ENCODE peak calls at places on chromosomes 11 and 22, in eight cellular contexts. One of them, this sample, is unnamed.

GRCh38 chr11:77091146-77091940 is 11.3 kb upstream of the OMP start:
- DNase-seq in GM12878: no peak
- DNase-seq in Caco-2: peak
- DNase-seq in glutamatergic neuron: peak
- DNase-seq in MCF 10A: peak
- DNase-seq in tibial nerve: peak
- DNase-seq in fibroblast of pulmonary artery: peak
- DNase-seq in RWPE1: peak
- DNase-seq in this sample: peak

GRCh38 chr11:69642549-69642912 is 1.6 kb downstream of the CCND1 start:
- DNase-seq in GM12878: no peak
- DNase-seq in Caco-2: peak
- DNase-seq in glutamatergic neuron: no peak
- DNase-seq in MCF 10A: peak
- DNase-seq in tibial nerve: no peak
- DNase-seq in fibroblast of pulmonary artery: no peak
- DNase-seq in RWPE1: no peak
- DNase-seq in this sample: no peak

GRCh38 chr11:34266987-34267386 is 90.8 kb downstream of the ABTB2 start:
- DNase-seq in GM12878: no peak
- DNase-seq in Caco-2: no peak
- DNase-seq in glutamatergic neuron: no peak
- DNase-seq in MCF 10A: no peak
- DNase-seq in tibial nerve: no peak
- DNase-seq in fibroblast of pulmonary artery: peak
- DNase-seq in RWPE1: no peak
- DNase-seq in this sample: no peak

GRCh38 chr22:49554741-49555140 is 272.9 kb downstream of the BRD1 start:
- DNase-seq in GM12878: no peak
- DNase-seq in Caco-2: no peak
- DNase-seq in glutamatergic neuron: no peak
- DNase-seq in MCF 10A: no peak
- DNase-seq in tibial nerve: no peak
- DNase-seq in fibroblast of pulmonary artery: no peak
- DNase-seq in RWPE1: no peak
- DNase-seq in this sample: no peak

GRCh38 chr11:61711037-61711436 is 30.8 kb downstream of the DAGLA start:
- DNase-seq in GM12878: no peak
- DNase-seq in Caco-2: no peak
- DNase-seq in glutamatergic neuron: no peak
- DNase-seq in MCF 10A: no peak
- DNase-seq in tibial nerve: no peak
- DNase-seq in fibroblast of pulmonary artery: no peak
- DNase-seq in RWPE1: no peak
- DNase-seq in this sample: no peak

GRCh38 chr11:116099541-116099940 is 595.3 kb upstream of the CADM1 start:
- DNase-seq in GM12878: no peak
- DNase-seq in Caco-2: no peak
- DNase-seq in glutamatergic neuron: no peak
- DNase-seq in MCF 10A: no peak
- DNase-seq in tibial nerve: no peak
- DNase-seq in fibroblast of pulmonary artery: no peak
- DNase-seq in RWPE1: no peak
- DNase-seq in this sample: no peak

GRCh38 chr22:29710922-29711593 is 8.7 kb upstream of the CABP7 start:
- DNase-seq in GM12878: no peak
- DNase-seq in Caco-2: no peak
- DNase-seq in glutamatergic neuron: no peak
- DNase-seq in MCF 10A: peak
- DNase-seq in tibial nerve: no peak
- DNase-seq in fibroblast of pulmonary artery: no peak
- DNase-seq in RWPE1: no peak
- DNase-seq in this sample: peak

GRCh38 chr11:76588455-76589325 is 81.9 kb downstream of the LRRC32 start:
- DNase-seq in GM12878: no peak
- DNase-seq in Caco-2: no peak
- DNase-seq in glutamatergic neuron: no peak
- DNase-seq in MCF 10A: no peak
- DNase-seq in tibial nerve: peak
- DNase-seq in fibroblast of pulmonary artery: peak
- DNase-seq in RWPE1: no peak
- DNase-seq in this sample: no peak

GRCh38 chr11:2670541-2671100 is 29.2 kb downstream of the KCNQ1OT1 start:
- DNase-seq in GM12878: no peak
- DNase-seq in Caco-2: no peak
- DNase-seq in glutamatergic neuron: no peak
- DNase-seq in MCF 10A: no peak
- DNase-seq in tibial nerve: no peak
- DNase-seq in fibroblast of pulmonary artery: no peak
- DNase-seq in RWPE1: no peak
- DNase-seq in this sample: no peak
- TF ChIP-seq CTCF in GM12878: no peak
- TF ChIP-seq CTCF in Caco-2: no peak
- TF ChIP-seq CTCF in glutamatergic neuron: no peak
- TF ChIP-seq CTCF in MCF 10A: no peak
- TF ChIP-seq CTCF in tibial nerve: no peak
- TF ChIP-seq CTCF in fibroblast of pulmonary artery: no peak
- TF ChIP-seq CTCF in RWPE1: no peak
- TF ChIP-seq CTCF in this sample: no peak

DNA sequence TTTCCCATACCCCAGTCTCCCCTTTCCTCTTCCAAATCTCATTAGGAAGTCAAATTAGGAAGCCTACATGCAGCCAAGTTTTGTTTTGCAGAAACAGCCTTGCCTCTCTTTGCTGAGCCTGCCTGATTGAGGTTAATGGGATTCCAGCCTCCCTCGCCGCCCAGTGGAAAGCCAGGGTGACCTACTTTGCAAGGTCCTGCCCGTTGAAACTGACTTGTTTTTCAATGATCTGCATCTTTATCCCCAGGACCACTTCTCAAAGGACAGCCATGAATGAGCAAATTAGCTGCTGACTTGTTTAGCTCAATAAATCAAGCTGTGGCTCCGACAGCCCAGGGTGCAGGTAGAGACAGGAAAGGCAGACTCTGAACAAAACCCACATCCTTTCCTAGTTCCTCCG is 110.4 kb downstream of the RRAS2 start:
- DNase-seq in GM12878: no peak
- DNase-seq in Caco-2: no peak
- DNase-seq in glutamatergic neuron: no peak
- DNase-seq in MCF 10A: no peak
- DNase-seq in tibial nerve: peak
- DNase-seq in fibroblast of pulmonary artery: no peak
- DNase-seq in RWPE1: no peak
- DNase-seq in this sample: no peak
- TF ChIP-seq CTCF in GM12878: no peak
- TF ChIP-seq CTCF in Caco-2: no peak
- TF ChIP-seq CTCF in glutamatergic neuron: no peak
- TF ChIP-seq CTCF in MCF 10A: no peak
- TF ChIP-seq CTCF in tibial nerve: peak
- TF ChIP-seq CTCF in fibroblast of pulmonary artery: no peak
- TF ChIP-seq CTCF in RWPE1: no peak
- TF ChIP-seq CTCF in this sample: no peak

DNA sequence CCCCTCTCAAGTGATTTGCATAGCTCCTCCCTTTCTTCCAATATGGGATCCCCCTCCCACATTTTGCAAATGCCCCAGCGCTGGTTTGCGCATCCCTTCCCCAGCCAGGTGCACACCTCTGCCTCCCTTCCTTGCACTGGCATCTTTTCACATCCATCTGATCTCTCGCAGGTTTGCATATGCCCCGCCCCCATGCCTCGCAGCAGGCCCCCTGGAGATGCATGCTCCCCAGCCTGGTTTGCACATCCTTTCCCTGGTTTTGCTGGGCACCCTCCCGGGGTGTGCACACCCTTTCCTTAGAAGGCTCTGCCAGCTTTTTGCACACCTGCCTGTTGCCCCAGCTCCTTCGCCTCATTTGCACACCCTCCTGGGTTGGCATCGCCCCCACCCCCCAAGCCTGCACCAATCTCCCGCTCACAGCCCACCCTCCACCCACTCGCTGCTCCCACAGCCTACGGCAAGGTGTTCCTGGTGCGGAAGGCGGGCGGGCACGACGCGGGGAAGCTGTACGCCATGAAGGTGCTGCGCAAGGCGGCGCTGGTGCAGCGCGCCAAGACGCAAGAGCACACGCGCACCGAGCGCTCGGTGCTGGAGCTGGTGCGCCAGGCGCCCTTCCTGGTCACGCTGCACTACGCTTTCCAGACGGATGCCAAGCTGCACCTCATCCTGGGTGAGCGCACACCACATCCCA is 895 bp downstream of the RPS6KA4 start:
- DNase-seq in GM12878: no peak
- DNase-seq in Caco-2: no peak
- DNase-seq in glutamatergic neuron: no peak
- DNase-seq in MCF 10A: no peak
- DNase-seq in tibial nerve: no peak
- DNase-seq in fibroblast of pulmonary artery: no peak
- DNase-seq in RWPE1: no peak
- DNase-seq in this sample: no peak
- TF ChIP-seq CTCF in GM12878: peak
- TF ChIP-seq CTCF in Caco-2: no peak
- TF ChIP-seq CTCF in glutamatergic neuron: no peak
- TF ChIP-seq CTCF in MCF 10A: no peak
- TF ChIP-seq CTCF in tibial nerve: no peak
- TF ChIP-seq CTCF in fibroblast of pulmonary artery: no peak
- TF ChIP-seq CTCF in RWPE1: peak
- TF ChIP-seq CTCF in this sample: no peak

DNA sequence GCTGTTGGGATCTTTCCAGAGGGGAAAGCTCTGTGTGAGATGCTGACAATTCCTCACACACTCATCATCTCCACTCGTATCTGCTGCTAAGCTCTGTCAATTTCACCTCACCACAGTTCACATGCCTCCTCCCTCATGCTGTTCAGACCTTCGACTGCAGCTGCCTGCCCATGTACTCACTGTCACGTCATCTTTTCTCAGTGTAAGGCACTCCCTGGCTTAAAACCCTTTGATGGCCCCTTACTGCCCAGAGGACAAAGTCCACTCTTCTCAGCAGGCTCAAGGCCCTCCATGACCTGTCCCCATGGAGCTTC is 12.4 kb downstream of the USH1C start:
- DNase-seq in GM12878: no peak
- DNase-seq in Caco-2: peak
- DNase-seq in glutamatergic neuron: no peak
- DNase-seq in MCF 10A: no peak
- DNase-seq in tibial nerve: no peak
- DNase-seq in fibroblast of pulmonary artery: peak
- DNase-seq in RWPE1: no peak
- DNase-seq in this sample: no peak
- TF ChIP-seq CTCF in GM12878: no peak
- TF ChIP-seq CTCF in Caco-2: no peak
- TF ChIP-seq CTCF in glutamatergic neuron: no peak
- TF ChIP-seq CTCF in MCF 10A: no peak
- TF ChIP-seq CTCF in tibial nerve: no peak
- TF ChIP-seq CTCF in fibroblast of pulmonary artery: no peak
- TF ChIP-seq CTCF in RWPE1: no peak
- TF ChIP-seq CTCF in this sample: no peak

DNA sequence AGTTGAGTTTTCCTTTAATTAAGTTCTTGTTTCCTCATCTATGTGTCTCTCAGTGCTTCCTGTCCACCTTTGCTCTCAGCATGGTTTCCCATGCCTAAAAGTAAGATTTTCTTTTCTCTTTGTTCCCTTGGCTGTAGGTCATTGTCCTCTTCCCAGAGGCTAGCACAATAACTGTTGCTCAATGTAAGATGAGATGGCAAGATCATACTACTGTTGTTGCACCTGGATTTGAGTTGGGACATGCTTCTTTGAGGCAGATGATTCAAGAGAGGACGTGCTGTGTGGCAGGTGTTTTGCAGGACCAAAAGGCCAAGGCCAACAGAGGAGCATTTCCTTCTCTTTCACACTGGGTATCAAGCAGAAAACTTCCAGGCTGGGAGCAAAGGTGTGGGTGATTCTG is 11.3 kb upstream of the NELL1 start:
- DNase-seq in GM12878: no peak
- DNase-seq in Caco-2: no peak
- DNase-seq in glutamatergic neuron: no peak
- DNase-seq in MCF 10A: no peak
- DNase-seq in tibial nerve: no peak
- DNase-seq in fibroblast of pulmonary artery: no peak
- DNase-seq in RWPE1: no peak
- DNase-seq in this sample: no peak
- TF ChIP-seq CTCF in GM12878: no peak
- TF ChIP-seq CTCF in Caco-2: no peak
- TF ChIP-seq CTCF in glutamatergic neuron: no peak
- TF ChIP-seq CTCF in MCF 10A: no peak
- TF ChIP-seq CTCF in tibial nerve: no peak
- TF ChIP-seq CTCF in fibroblast of pulmonary artery: no peak
- TF ChIP-seq CTCF in RWPE1: no peak
- TF ChIP-seq CTCF in this sample: no peak

GRCh38 chr11:123461164-123461563 is 31.1 kb downstream of the GRAMD1B start:
- DNase-seq in GM12878: no peak
- DNase-seq in Caco-2: no peak
- DNase-seq in glutamatergic neuron: no peak
- DNase-seq in MCF 10A: peak
- DNase-seq in tibial nerve: peak
- DNase-seq in fibroblast of pulmonary artery: no peak
- DNase-seq in RWPE1: no peak
- DNase-seq in this sample: no peak
- TF ChIP-seq CTCF in GM12878: no peak
- TF ChIP-seq CTCF in Caco-2: no peak
- TF ChIP-seq CTCF in glutamatergic neuron: no peak
- TF ChIP-seq CTCF in MCF 10A: no peak
- TF ChIP-seq CTCF in tibial nerve: no peak
- TF ChIP-seq CTCF in fibroblast of pulmonary artery: no peak
- TF ChIP-seq CTCF in RWPE1: no peak
- TF ChIP-seq CTCF in this sample: no peak

GRCh38 chr22:37053310-37054077 is 2.0 kb downstream of the KCTD17 start:
- DNase-seq in GM12878: no peak
- DNase-seq in Caco-2: no peak
- DNase-seq in glutamatergic neuron: no peak
- DNase-seq in MCF 10A: no peak
- DNase-seq in tibial nerve: no peak
- DNase-seq in fibroblast of pulmonary artery: peak
- DNase-seq in RWPE1: no peak
- DNase-seq in this sample: no peak
- TF ChIP-seq CTCF in GM12878: no peak
- TF ChIP-seq CTCF in Caco-2: no peak
- TF ChIP-seq CTCF in glutamatergic neuron: no peak
- TF ChIP-seq CTCF in MCF 10A: no peak
- TF ChIP-seq CTCF in tibial nerve: no peak
- TF ChIP-seq CTCF in fibroblast of pulmonary artery: no peak
- TF ChIP-seq CTCF in RWPE1: no peak
- TF ChIP-seq CTCF in this sample: no peak